ENCODE peak calls at places on chromosomes 6 and 20, in four cellular contexts. B, V, U and P are unnamed samples.

GRCh38 chr6:8688823-8689222 is 253.5 kb upstream of the SLC35B3 start:
- DNase-seq in B (no peak), V (no peak), U (no peak), P (no peak)

GRCh38 chr20:20710443-20710842 is 2.0 kb downstream of the RALGAPA2 start:
- DNase-seq in B (no peak), V (no peak), U (no peak), P (no peak)

GRCh38 chr20:51628533-51629398 is 86.2 kb upstream of the NFATC2 start:
- DNase-seq in B (no peak), V (no peak), U (no peak), P (peak; percentile 12)

GRCh38 chr6:6998194-6998569 is 109.6 kb upstream of the RREB1 start:
- DNase-seq in B (no peak), V (no peak), U (no peak), P (no peak)

GRCh38 chr20:64063389-64064144 is 569 bp downstream of the TCEA2 start:
- DNase-seq in B (no peak), V (no peak), U (no peak), P (no peak)

GRCh38 chr20:2693286-2693995 is 861 bp downstream of the EBF4 start:
- DNase-seq in B (no peak), V (peak; percentile 16), U (peak; percentile 54), P (no peak)

GRCh38 chr6:112443118-112443641 is 96.0 kb downstream of the RFPL4B start:
- DNase-seq in B (no peak), V (no peak), U (no peak), P (no peak)

GRCh38 chr20:4161447-4162251 is 146.3 kb upstream of the RNF24 start:
- DNase-seq in B (no peak), V (peak; percentile 84), U (no peak), P (peak; percentile 48)

GRCh38 chr20:34632870-34633452 is 43.9 kb downstream of the PIGU start:
- DNase-seq in B (no peak), V (no peak), U (no peak), P (no peak)

GRCh38 chr6:4503700-4504099 is 272.5 kb upstream of the CDYL start:
- DNase-seq in B (no peak), V (no peak), U (no peak), P (no peak)

GRCh38 chr6:15089569-15090144 is 156.2 kb upstream of the JARID2 start:
- DNase-seq in B (no peak), V (peak; percentile 44), U (no peak), P (peak; percentile 79)

GRCh38 chr20:62122659-62123449 is 579 bp downstream of the LSM14B start:
- DNase-seq in B (no peak), V (peak; percentile 56), U (peak; percentile 54), P (peak; percentile 8)

GRCh38 chr20:34510575-34510974 is 5.6 kb upstream of the DYNLRB1 start:
- DNase-seq in B (no peak), V (no peak), U (no peak), P (no peak)

GRCh38 chr6:145199961-145200360 is 535.4 kb downstream of the EPM2A start:
- DNase-seq in B (no peak), V (no peak), U (no peak), P (peak; percentile 91)

GRCh38 chr6:144893737-144894151 is 608.6 kb downstream of the UTRN start:
- DNase-seq in B (no peak), V (no peak), U (no peak), P (no peak)

GRCh38 chr6:108009894-108010293 is 51.9 kb upstream of the SEC63 start:
- DNase-seq in B (no peak), V (no peak), U (no peak), P (peak; percentile 93)

GRCh38 chr6:166434336-166434735 is 51.6 kb upstream of the MPC1 start:
- DNase-seq in B (no peak), V (no peak), U (no peak), P (no peak)

GRCh38 chr6:156934054-156934424 is 156.9 kb downstream of the ARID1B start:
- DNase-seq in B (no peak), V (no peak), U (no peak), P (peak; percentile 58)

GRCh38 chr20:4956200-4956810 is 45.0 kb downstream of the SLC23A2 start:
- DNase-seq in B (peak; percentile 34), V (no peak), U (peak; percentile 37), P (peak; percentile 60)

GRCh38 chr6:150327117-150327774 is 41.6 kb upstream of the IYD start:
- DNase-seq in B (no peak), V (no peak), U (no peak), P (no peak)
- H3K4me3 ChIP-seq in B (no peak overlapping the region), V (no peak overlapping the region), U (no peak overlapping the region), P (no peak overlapping the region)

GRCh38 chr20:6533321-6533720 is 234.2 kb upstream of the BMP2 start:
- DNase-seq in B (no peak), V (no peak), U (no peak), P (no peak)
- H3K4me3 ChIP-seq in B (no peak overlapping the region), V (no peak overlapping the region), U (no peak overlapping the region), P (no peak overlapping the region)

GRCh38 chr20:17995967-17996819 is 27.4 kb downstream of the MGME1 start:
- DNase-seq in B (peak; percentile 26), V (peak; percentile 61), U (peak; percentile 35), P (peak; percentile 57)
- H3K4me3 ChIP-seq in B (no peak overlapping the region), V (no peak overlapping the region), U (no peak overlapping the region), P (no peak overlapping the region)

DNA sequence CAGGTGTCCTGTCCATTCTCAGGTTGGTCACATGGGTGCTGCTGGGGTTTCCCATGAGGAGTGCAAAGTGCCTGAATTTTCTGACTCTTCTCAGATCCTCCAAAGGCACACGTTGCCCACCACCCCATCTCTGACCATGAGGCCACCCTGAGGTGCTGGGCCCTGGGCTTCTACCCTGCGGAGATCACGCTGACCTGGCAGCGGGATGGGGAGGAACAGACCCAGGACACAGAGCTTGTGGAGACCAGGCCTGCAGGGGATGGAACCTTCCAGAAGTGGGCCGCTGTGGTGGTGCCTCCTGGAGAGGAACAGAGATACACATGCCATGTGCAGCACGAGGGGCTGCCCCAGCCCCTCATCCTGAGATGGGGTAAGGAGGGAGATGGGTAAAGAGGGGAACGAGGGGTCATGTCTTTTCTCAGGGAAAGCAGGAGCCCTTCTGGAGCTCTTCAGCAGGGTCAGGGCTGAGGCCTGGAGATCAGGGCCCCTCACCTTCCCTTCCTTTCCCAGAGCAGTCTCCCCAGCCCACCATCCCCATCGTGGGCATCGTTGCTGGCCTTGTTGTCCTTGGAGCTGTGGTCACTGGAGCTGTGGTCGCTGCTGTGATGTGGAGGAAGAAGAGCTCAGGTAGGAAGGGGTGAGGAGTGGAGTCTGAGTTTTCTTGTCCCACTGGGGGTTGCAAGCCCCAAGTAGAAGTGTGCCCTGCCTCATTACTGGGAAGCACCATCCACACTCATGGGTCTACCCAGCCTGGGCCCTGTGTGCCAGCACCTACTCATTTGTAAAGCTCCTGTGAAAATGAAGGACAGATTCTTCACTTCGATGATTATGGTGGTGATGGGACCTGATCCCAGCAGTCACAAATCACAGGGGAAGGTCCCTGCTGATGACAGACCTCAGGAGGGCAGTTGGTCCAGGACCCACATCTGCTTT is 2.0 kb downstream of the HLA-F start:
- DNase-seq in B (no peak), V (no peak), U (no peak), P (no peak)
- H3K4me3 ChIP-seq in B (no peak overlapping the region), V (no peak overlapping the region), U (peak overlapping the region; percentile 98), P (no peak overlapping the region)

GRCh38 chr20:23746321-23746720 is 4.4 kb downstream of the CST1 start:
- DNase-seq in B (no peak), V (no peak), U (no peak), P (no peak)
- H3K4me3 ChIP-seq in B (no peak overlapping the region), V (no peak overlapping the region), U (no peak overlapping the region), P (no peak overlapping the region)

GRCh38 chr6:98831057-98832031 is 3.0 kb upstream of the POU3F2 start:
- DNase-seq in B (no peak), V (no peak), U (no peak), P (no peak)
- H3K4me3 ChIP-seq in B (no peak overlapping the region), V (no peak overlapping the region), U (no peak overlapping the region), P (no peak overlapping the region)